ENCODE peak calls at places on chromosomes 2 and 18, in six cellular contexts. T, Y, R, I, E and V are unnamed samples.
A peak's percentile ranks its signal among the peaks of the same experiment; 100 is the strongest.

GRCh38 chr2:40997362-40997761 is 545.5 kb upstream of the SLC8A1 start:
- DNase-seq in E (no peak), I (no peak), R (no peak), T (no peak), Y (no peak), V (no peak)

GRCh38 chr2:30301551-30301950 is 70.2 kb downstream of the LBH start:
- DNase-seq in E (peak; percentile 18), I (no peak), T (no peak), Y (no peak), R (no peak), V (no peak)

GRCh38 chr18:48947583-48947982 is 3.2 kb downstream of the SMAD7 start:
- DNase-seq in R (no peak), T (no peak), I (peak; percentile 80), Y (no peak), E (no peak), V (peak; percentile 55)

GRCh38 chr18:55489742-55490055 is 98.3 kb downstream of the TCF4 start:
- DNase-seq in Y (peak; percentile 66), T (no peak), I (no peak), R (no peak), E (no peak), V (no peak)

GRCh38 chr2:105806994-105807393 is 62.3 kb downstream of the NCK2 start:
- DNase-seq in I (no peak), Y (peak; percentile 43), T (no peak), R (no peak), E (no peak), V (no peak)

GRCh38 chr18:58661423-58661822 is 9.8 kb upstream of the MALT1 start:
- DNase-seq in Y (no peak), T (no peak), I (no peak), E (peak; percentile 6), R (no peak), V (no peak)

GRCh38 chr2:135064149-135064548 is 12.1 kb downstream of the RAB3GAP1 start:
- DNase-seq in R (no peak), E (no peak), Y (no peak), I (no peak), T (no peak), V (no peak)

GRCh38 chr2:28709101-28709500 is 42.5 kb upstream of the PPP1CB start:
- DNase-seq in E (no peak), R (no peak), Y (no peak), T (no peak), I (no peak), V (no peak)

GRCh38 chr18:77170850-77171410 is 38.3 kb upstream of the MBP start:
- DNase-seq in I (no peak), Y (no peak), E (no peak), R (no peak), T (no peak), V (no peak)